ENCODE peak calls at places on chromosomes 7 and 10, in ten cellular contexts. One of them, this sample, is unnamed.

GRCh38 chr7:149261321-149261828 is 621 bp upstream of the ZNF783 start:
- DNase-seq in neural progenitor cell: peak; percentile 22
- DNase-seq in left colon: no peak
- DNase-seq in PC-3: peak; percentile 62
- DNase-seq in amniotic epithelial cell: peak; percentile 60
- DNase-seq in HFF-Myc: no peak
- DNase-seq in activated CD4-positive, alpha-beta T cell treated with anti-CD3 and anti-CD28 coated beads for 24 hours: no peak
- DNase-seq in kidney tubule cell: peak; percentile 51
- DNase-seq in naive thymus-derived CD4-positive, alpha-beta T cell: no peak
- DNase-seq in hepatocyte: peak; percentile 32
- DNase-seq in this sample: no peak

GRCh38 chr10:58064714-58065528 is 202.8 kb downstream of the IPMK start:
- DNase-seq in left colon: peak; percentile 9
- DNase-seq in hepatocyte: peak; percentile 65
- DNase-seq in HFF-Myc: peak; percentile 42
- DNase-seq in activated CD4-positive, alpha-beta T cell treated with anti-CD3 and anti-CD28 coated beads for 24 hours: peak; percentile 4
- DNase-seq in neural progenitor cell: peak; percentile 65
- DNase-seq in amniotic epithelial cell: peak; percentile 50
- DNase-seq in PC-3: peak; percentile 92
- DNase-seq in naive thymus-derived CD4-positive, alpha-beta T cell: no peak
- DNase-seq in kidney tubule cell: peak; percentile 53
- DNase-seq in this sample: peak; percentile 41

GRCh38 chr7:7662527-7662926 is 22.0 kb downstream of the UMAD1 start:
- DNase-seq in activated CD4-positive, alpha-beta T cell treated with anti-CD3 and anti-CD28 coated beads for 24 hours: no peak
- DNase-seq in HFF-Myc: no peak
- DNase-seq in kidney tubule cell: no peak
- DNase-seq in hepatocyte: no peak
- DNase-seq in PC-3: peak; percentile 13
- DNase-seq in amniotic epithelial cell: peak; percentile 23
- DNase-seq in naive thymus-derived CD4-positive, alpha-beta T cell: no peak
- DNase-seq in left colon: no peak
- DNase-seq in neural progenitor cell: peak; percentile 58
- DNase-seq in this sample: peak; percentile 65

GRCh38 chr10:86706977-86707376 is 38.7 kb downstream of the LDB3 start:
- DNase-seq in PC-3: no peak
- DNase-seq in left colon: no peak
- DNase-seq in HFF-Myc: no peak
- DNase-seq in amniotic epithelial cell: no peak
- DNase-seq in hepatocyte: no peak
- DNase-seq in activated CD4-positive, alpha-beta T cell treated with anti-CD3 and anti-CD28 coated beads for 24 hours: no peak
- DNase-seq in kidney tubule cell: no peak
- DNase-seq in neural progenitor cell: no peak
- DNase-seq in naive thymus-derived CD4-positive, alpha-beta T cell: no peak
- DNase-seq in this sample: no peak

GRCh38 chr7:80182630-80183276 is 48.1 kb downstream of the GNAI1 start:
- DNase-seq in amniotic epithelial cell: peak; percentile 37
- DNase-seq in HFF-Myc: no peak
- DNase-seq in PC-3: peak; percentile 50
- DNase-seq in neural progenitor cell: no peak
- DNase-seq in left colon: no peak
- DNase-seq in naive thymus-derived CD4-positive, alpha-beta T cell: no peak
- DNase-seq in kidney tubule cell: no peak
- DNase-seq in hepatocyte: no peak
- DNase-seq in activated CD4-positive, alpha-beta T cell treated with anti-CD3 and anti-CD28 coated beads for 24 hours: no peak
- DNase-seq in this sample: no peak

GRCh38 chr10:59880976-59881510 is 25.3 kb downstream of the CCDC6 start:
- DNase-seq in HFF-Myc: no peak
- DNase-seq in kidney tubule cell: no peak
- DNase-seq in activated CD4-positive, alpha-beta T cell treated with anti-CD3 and anti-CD28 coated beads for 24 hours: peak; percentile 58
- DNase-seq in PC-3: no peak
- DNase-seq in naive thymus-derived CD4-positive, alpha-beta T cell: no peak
- DNase-seq in left colon: no peak
- DNase-seq in neural progenitor cell: no peak
- DNase-seq in hepatocyte: no peak
- DNase-seq in amniotic epithelial cell: no peak
- DNase-seq in this sample: no peak

GRCh38 chr10:47181057-47181849 is 118.7 kb upstream of the GDF10 start:
- DNase-seq in HFF-Myc: no peak
- DNase-seq in activated CD4-positive, alpha-beta T cell treated with anti-CD3 and anti-CD28 coated beads for 24 hours: no peak
- DNase-seq in left colon: no peak
- DNase-seq in naive thymus-derived CD4-positive, alpha-beta T cell: no peak
- DNase-seq in amniotic epithelial cell: no peak
- DNase-seq in PC-3: no peak
- DNase-seq in neural progenitor cell: peak; percentile 21
- DNase-seq in hepatocyte: no peak
- DNase-seq in kidney tubule cell: no peak
- DNase-seq in this sample: no peak

GRCh38 chr7:71261066-71261465 is 129.1 kb downstream of the GALNT17 start:
- DNase-seq in left colon: no peak
- DNase-seq in kidney tubule cell: no peak
- DNase-seq in HFF-Myc: no peak
- DNase-seq in PC-3: no peak
- DNase-seq in amniotic epithelial cell: no peak
- DNase-seq in activated CD4-positive, alpha-beta T cell treated with anti-CD3 and anti-CD28 coated beads for 24 hours: no peak
- DNase-seq in neural progenitor cell: no peak
- DNase-seq in naive thymus-derived CD4-positive, alpha-beta T cell: no peak
- DNase-seq in hepatocyte: no peak
- DNase-seq in this sample: no peak

GRCh38 chr7:19919156-19920085 is 146.0 kb upstream of the TMEM196 start:
- DNase-seq in naive thymus-derived CD4-positive, alpha-beta T cell: no peak
- DNase-seq in amniotic epithelial cell: peak; percentile 61
- DNase-seq in PC-3: no peak
- DNase-seq in left colon: no peak
- DNase-seq in hepatocyte: peak; percentile 15
- DNase-seq in HFF-Myc: no peak
- DNase-seq in activated CD4-positive, alpha-beta T cell treated with anti-CD3 and anti-CD28 coated beads for 24 hours: no peak
- DNase-seq in neural progenitor cell: no peak
- DNase-seq in kidney tubule cell: no peak
- DNase-seq in this sample: no peak

GRCh38 chr10:67925449-67926005 is 41.1 kb downstream of the SIRT1 start:
- DNase-seq in neural progenitor cell: no peak
- DNase-seq in left colon: no peak
- DNase-seq in HFF-Myc: no peak
- DNase-seq in activated CD4-positive, alpha-beta T cell treated with anti-CD3 and anti-CD28 coated beads for 24 hours: no peak
- DNase-seq in amniotic epithelial cell: peak; percentile 8
- DNase-seq in naive thymus-derived CD4-positive, alpha-beta T cell: no peak
- DNase-seq in PC-3: peak; percentile 60
- DNase-seq in hepatocyte: no peak
- DNase-seq in kidney tubule cell: no peak
- DNase-seq in this sample: no peak

GRCh38 chr7:115297651-115298050 is 375.8 kb downstream of the MDFIC start:
- DNase-seq in hepatocyte: peak; percentile 14
- DNase-seq in kidney tubule cell: peak; percentile 93
- DNase-seq in PC-3: peak; percentile 39
- DNase-seq in amniotic epithelial cell: peak; percentile 48
- DNase-seq in neural progenitor cell: no peak
- DNase-seq in left colon: peak; percentile 10
- DNase-seq in naive thymus-derived CD4-positive, alpha-beta T cell: no peak
- DNase-seq in activated CD4-positive, alpha-beta T cell treated with anti-CD3 and anti-CD28 coated beads for 24 hours: no peak
- DNase-seq in HFF-Myc: peak; percentile 57
- DNase-seq in this sample: no peak

GRCh38 chr7:34430456-34430855 is 227.6 kb upstream of the NPSR1 start:
- DNase-seq in activated CD4-positive, alpha-beta T cell treated with anti-CD3 and anti-CD28 coated beads for 24 hours: no peak
- DNase-seq in left colon: peak; percentile 6
- DNase-seq in kidney tubule cell: peak; percentile 58
- DNase-seq in hepatocyte: peak; percentile 38
- DNase-seq in PC-3: peak; percentile 45
- DNase-seq in HFF-Myc: no peak
- DNase-seq in neural progenitor cell: peak; percentile 20
- DNase-seq in naive thymus-derived CD4-positive, alpha-beta T cell: no peak
- DNase-seq in amniotic epithelial cell: peak; percentile 96
- DNase-seq in this sample: no peak

GRCh38 chr7:31747553-31747952 is 60.5 kb downstream of the PPP1R17 start:
- DNase-seq in activated CD4-positive, alpha-beta T cell treated with anti-CD3 and anti-CD28 coated beads for 24 hours: no peak
- DNase-seq in naive thymus-derived CD4-positive, alpha-beta T cell: no peak
- DNase-seq in neural progenitor cell: no peak
- DNase-seq in left colon: no peak
- DNase-seq in hepatocyte: peak; percentile 45
- DNase-seq in PC-3: peak; percentile 62
- DNase-seq in HFF-Myc: no peak
- DNase-seq in kidney tubule cell: peak; percentile 47
- DNase-seq in amniotic epithelial cell: no peak
- DNase-seq in this sample: no peak

GRCh38 chr7:73901823-73902597 is 41.1 kb downstream of the TMEM270 start:
- DNase-seq in PC-3: no peak
- DNase-seq in left colon: no peak
- DNase-seq in activated CD4-positive, alpha-beta T cell treated with anti-CD3 and anti-CD28 coated beads for 24 hours: no peak
- DNase-seq in neural progenitor cell: no peak
- DNase-seq in hepatocyte: no peak
- DNase-seq in amniotic epithelial cell: no peak
- DNase-seq in kidney tubule cell: no peak
- DNase-seq in naive thymus-derived CD4-positive, alpha-beta T cell: no peak
- DNase-seq in HFF-Myc: no peak
- DNase-seq in this sample: peak; percentile 55

GRCh38 chr10:73060738-73061635 is 35.7 kb downstream of the P4HA1 start:
- DNase-seq in activated CD4-positive, alpha-beta T cell treated with anti-CD3 and anti-CD28 coated beads for 24 hours: no peak
- DNase-seq in amniotic epithelial cell: peak; percentile 43
- DNase-seq in hepatocyte: peak; percentile 57
- DNase-seq in naive thymus-derived CD4-positive, alpha-beta T cell: peak; percentile 4
- DNase-seq in kidney tubule cell: peak; percentile 43
- DNase-seq in neural progenitor cell: peak; percentile 36
- DNase-seq in left colon: no peak
- DNase-seq in HFF-Myc: no peak
- DNase-seq in PC-3: peak; percentile 98
- DNase-seq in this sample: no peak

GRCh38 chr10:117159390-117159789 is 21.3 kb upstream of the VAX1 start:
- DNase-seq in activated CD4-positive, alpha-beta T cell treated with anti-CD3 and anti-CD28 coated beads for 24 hours: no peak
- DNase-seq in left colon: no peak
- DNase-seq in kidney tubule cell: no peak
- DNase-seq in amniotic epithelial cell: no peak
- DNase-seq in HFF-Myc: no peak
- DNase-seq in PC-3: no peak
- DNase-seq in neural progenitor cell: peak; percentile 84
- DNase-seq in naive thymus-derived CD4-positive, alpha-beta T cell: no peak
- DNase-seq in hepatocyte: no peak
- DNase-seq in this sample: peak; percentile 80

This sample was measured in H9.